ENCODE peak calls at places on chromosome 9, in seven cellular contexts. W is endothelial cell; Q is AG20443; M is activated naive CD8-positive, alpha-beta T cell treated with anti-CD3 and anti-CD28 coated beads, Interleukin-2, amount 50 U/mL, for 24 hours; T is GM12865; E is thoracic aorta; C is left ventricle myocardium inferior. N is an unnamed sample.

GRCh38 chr9:98523231-98523901 is 185.4 kb downstream of the GABBR2 start:
- DNase-seq in W (no peak), Q (peak; percentile 46), M (no peak), T (no peak), E (no peak), C (no peak), N (no peak)

GRCh38 chr9:17398351-17398750 is 180.5 kb upstream of the SH3GL2 start:
- DNase-seq in W (no peak), Q (no peak), M (no peak), T (no peak), E (no peak), C (no peak), N (no peak)

GRCh38 chr9:7936201-7936600 is 136.6 kb upstream of the DMAC1 start:
- DNase-seq in W (no peak), Q (no peak), M (no peak), T (no peak), E (no peak), C (no peak), N (no peak)

GRCh38 chr9:703392-703791 is 138.1 kb upstream of the DMRT1 start:
- DNase-seq in W (no peak), Q (peak; percentile 49), M (no peak), T (no peak), E (no peak), C (no peak), N (no peak)

GRCh38 chr9:117828466-117828865 is 124.3 kb downstream of the TLR4 start:
- DNase-seq in W (no peak), Q (no peak), M (no peak), T (no peak), E (no peak), C (no peak), N (no peak)

GRCh38 chr9:118034701-118035100 is 330.5 kb downstream of the TLR4 start:
- DNase-seq in W (no peak), Q (no peak), M (no peak), T (no peak), E (no peak), C (no peak), N (no peak)

GRCh38 chr9:76018244-76018643 is 127.8 kb downstream of the PCSK5 start:
- DNase-seq in W (no peak), Q (no peak), M (no peak), T (no peak), E (no peak), C (no peak), N (no peak)

GRCh38 chr9:6782378-6782777 is 24.6 kb downstream of the KDM4C start:
- DNase-seq in W (no peak), Q (no peak), M (no peak), T (no peak), E (no peak), C (no peak), N (no peak)

GRCh38 chr9:37602817-37603216 is 10.4 kb upstream of the TOMM5 start:
- DNase-seq in W (no peak), Q (no peak), M (no peak), T (no peak), E (no peak), C (peak; percentile 26), N (no peak)

GRCh38 chr9:127875306-127875966 is 2.0 kb downstream of the AK1 start:
- DNase-seq in W (no peak), Q (peak; percentile 82), M (no peak), T (no peak), E (no peak), C (no peak), N (no peak)

GRCh38 chr9:126986506-126986951 is 71.9 kb downstream of the RALGPS1 start:
- DNase-seq in W (no peak), Q (no peak), M (peak; percentile 15), T (peak; percentile 12), E (no peak), C (no peak), N (no peak)

GRCh38 chr9:31388660-31389059 is 995.8 kb upstream of the ACO1 start:
- DNase-seq in W (no peak), Q (no peak), M (no peak), T (no peak), E (no peak), C (no peak), N (no peak)

N was measured in GM10248.